ENCODE peak calls at places on chromosomes 3 and 15, in eight cellular contexts. B is AG09309; C is NCI-H2171 treated with DMSO at 0.1 percent for 48 hours; Z is MM.1S; O is effector memory CD8-positive, alpha-beta T cell; W is NCI-H1092; H is caudate nucleus; D is GM23248. E is an unnamed sample.

GRCh38 chr3:131007256-131007655 is 19.4 kb downstream of the ASTE1 start:
- DNase-seq in B (no peak), C (no peak), Z (no peak), O (no peak), W (no peak), H (no peak), D (no peak), E (no peak)

GRCh38 chr3:172334743-172335142 is 113.5 kb downstream of the GHSR start:
- DNase-seq in B (no peak), C (peak), Z (no peak), O (no peak), W (no peak), H (no peak), D (no peak), E (no peak)

GRCh38 chr15:44798815-44799214 is 62.5 kb downstream of the TRIM69 start:
- DNase-seq in B (no peak), C (no peak), Z (no peak), O (no peak), W (no peak), H (no peak), D (peak), E (no peak)

GRCh38 chr3:41688595-41689380 is 273.1 kb downstream of the ULK4 start:
- DNase-seq in B (peak), C (no peak), Z (no peak), O (no peak), W (no peak), H (no peak), D (peak), E (no peak)

GRCh38 chr3:52176951-52177700 is 20.8 kb upstream of the ALAS1 start:
- DNase-seq in B (no peak), C (no peak), Z (no peak), O (no peak), W (no peak), H (no peak), D (no peak), E (no peak)

GRCh38 chr3:40690696-40691597 is 166.2 kb downstream of the ZNF621 start:
- DNase-seq in B (no peak), C (no peak), Z (no peak), O (no peak), W (peak), H (no peak), D (no peak), E (no peak)

GRCh38 chr3:174667386-174667785 is 191.7 kb upstream of the NAALADL2 start:
- DNase-seq in B (no peak), C (no peak), Z (no peak), O (no peak), W (no peak), H (no peak), D (no peak), E (no peak)

GRCh38 chr3:65483475-65483874 is 555.2 kb downstream of the MAGI1 start:
- DNase-seq in B (no peak), C (no peak), Z (no peak), O (no peak), W (no peak), H (no peak), D (peak), E (no peak)

GRCh38 chr15:28125673-28126651 is 26.8 kb upstream of the OCA2 start:
- DNase-seq in B (peak), C (peak), Z (peak), O (peak), W (peak), H (no peak), D (peak), E (peak)

GRCh38 chr3:31294430-31295149 is 238.1 kb upstream of the STT3B start:
- DNase-seq in B (no peak), C (no peak), Z (no peak), O (no peak), W (no peak), H (no peak), D (no peak), E (no peak)

GRCh38 chr3:72563690-72564370 is 284.4 kb downstream of the SHQ1 start:
- DNase-seq in B (no peak), C (no peak), Z (no peak), O (no peak), W (no peak), H (no peak), D (no peak), E (no peak)

GRCh38 chr3:109131276-109131675 is 5.2 kb upstream of the C3orf85 start:
- DNase-seq in B (no peak), C (peak), Z (no peak), O (no peak), W (no peak), H (no peak), D (no peak), E (no peak)

GRCh38 chr15:75750261-75751050 is 37.8 kb upstream of the CSPG4 start:
- DNase-seq in B (no peak), C (no peak), Z (no peak), O (no peak), W (no peak), H (no peak), D (no peak), E (no peak)

GRCh38 chr3:38207262-38208003 is 42.1 kb downstream of the OXSR1 start:
- DNase-seq in B (no peak), C (no peak), Z (no peak), O (no peak), W (no peak), H (no peak), D (no peak), E (no peak)

GRCh38 chr3:113165841-113166240 is 45.5 kb upstream of the BOC start:
- DNase-seq in B (no peak), C (no peak), Z (no peak), O (no peak), W (no peak), H (no peak), D (peak), E (no peak)

GRCh38 chr3:142844339-142844977 is 44.4 kb downstream of the PCOLCE2 start:
- DNase-seq in B (peak), C (no peak), Z (peak), O (no peak), W (no peak), H (no peak), D (peak), E (peak)

GRCh38 chr3:42535981-42536784 is 33.7 kb downstream of the VIPR1 start:
- DNase-seq in B (no peak), C (no peak), Z (peak), O (no peak), W (no peak), H (no peak), D (peak), E (no peak)

GRCh38 chr3:170076715-170077238 is 39.0 kb downstream of the GPR160 start:
- DNase-seq in B (peak), C (no peak), Z (no peak), O (no peak), W (no peak), H (no peak), D (peak), E (peak)

GRCh38 chr15:81288040-81288439 is 35.9 kb downstream of the STARD5 start:
- DNase-seq in B (no peak), C (no peak), Z (no peak), O (no peak), W (no peak), H (no peak), D (no peak), E (no peak)

GRCh38 chr15:39506146-39506545 is 74.7 kb upstream of the THBS1 start:
- DNase-seq in B (no peak), C (no peak), Z (no peak), O (no peak), W (no peak), H (no peak), D (peak), E (no peak)

GRCh38 chr3:126536126-126536525 is 12.2 kb downstream of the CHST13 start:
- DNase-seq in B (no peak), C (no peak), Z (no peak), O (no peak), W (no peak), H (no peak), D (no peak), E (no peak)

GRCh38 chr3:11053926-11054503 is 61.5 kb downstream of the SLC6A1 start:
- DNase-seq in B (no peak), C (no peak), Z (no peak), O (no peak), W (no peak), H (no peak), D (peak), E (no peak)

GRCh38 chr3:58884457-58884856 is 165.4 kb downstream of the CFAP20DC start:
- DNase-seq in B (no peak), C (no peak), Z (no peak), O (no peak), W (no peak), H (no peak), D (no peak), E (no peak)

GRCh38 chr3:108091498-108092259 is 848 bp upstream of the CD47 start:
- DNase-seq in B (no peak), C (no peak), Z (peak), O (no peak), W (no peak), H (no peak), D (no peak), E (no peak)

GRCh38 chr15:28093761-28094535 is 5.2 kb downstream of the OCA2 start:
- DNase-seq in B (no peak), C (no peak), Z (no peak), O (no peak), W (no peak), H (no peak), D (no peak), E (no peak)

GRCh38 chr15:31434418-31435255 is 108.0 kb downstream of the KLF13 start:
- DNase-seq in B (peak), C (no peak), Z (peak), O (peak), W (no peak), H (no peak), D (peak), E (no peak)

GRCh38 chr3:156602424-156602823 is 47.5 kb upstream of the SSR3 start:
- DNase-seq in B (no peak), C (no peak), Z (no peak), O (no peak), W (no peak), H (no peak), D (no peak), E (no peak)

GRCh38 chr3:69562001-69562400 is 176.1 kb upstream of the FRMD4B start:
- DNase-seq in B (no peak), C (no peak), Z (no peak), O (no peak), W (no peak), H (no peak), D (no peak), E (no peak)

GRCh38 chr15:96054606-96055005 is 275.9 kb upstream of the NR2F2 start:
- DNase-seq in B (no peak), C (peak), Z (no peak), O (no peak), W (no peak), H (no peak), D (no peak), E (no peak)

GRCh38 chr3:178022599-178022998 is 513.6 kb upstream of the KCNMB2 start:
- DNase-seq in B (peak), C (no peak), Z (no peak), O (no peak), W (no peak), H (no peak), D (peak), E (no peak)

GRCh38 chr3:99972380-99973104 is 141.8 kb downstream of the FILIP1L start:
- DNase-seq in B (no peak), C (peak), Z (no peak), O (no peak), W (no peak), H (no peak), D (no peak), E (no peak)

GRCh38 chr15:49622561-49622960 is 1.7 kb downstream of the DTWD1 start:
- DNase-seq in B (no peak), C (no peak), Z (no peak), O (no peak), W (no peak), H (no peak), D (peak), E (no peak)

E was measured in HS-5.